ENCODE peak calls at places on chromosome 7, in ten cellular contexts. A, M, K, G, B, V, Z, D, Q and X are unnamed samples.
A peak's percentile ranks its signal among the peaks of the same experiment; 100 is the strongest.

GRCh38 chr7:34845666-34846361 is 187.8 kb downstream of the NPSR1 start:
- DNase-seq in A (no peak), M (no peak), K (no peak), G (no peak), B (peak; percentile 46), V (peak; percentile 5), Z (no peak), D (no peak), Q (no peak), X (no peak)

GRCh38 chr7:124457841-124458240 is 307.8 kb downstream of the GPR37 start:
- DNase-seq in A (no peak), M (no peak), K (no peak), G (no peak), B (peak; percentile 45), V (no peak), Z (no peak), D (no peak), Q (no peak), X (no peak)

GRCh38 chr7:78642751-78643150 is 810.7 kb downstream of the MAGI2 start:
- DNase-seq in A (no peak), M (no peak), K (no peak), G (no peak), B (no peak), V (no peak), Z (no peak), D (no peak), Q (no peak), X (no peak)

GRCh38 chr7:84058311-84059076 is 136.1 kb downstream of the SEMA3A start:
- DNase-seq in A (no peak), M (no peak), K (no peak), G (no peak), B (peak; percentile 71), V (no peak), Z (no peak), D (no peak), Q (no peak), X (no peak)

GRCh38 chr7:108528183-108528712 is 2.3 kb upstream of the PNPLA8 start:
- DNase-seq in A (no peak), M (peak; percentile 38), K (no peak), G (no peak), B (no peak), V (no peak), Z (no peak), D (no peak), Q (no peak), X (no peak)

GRCh38 chr7:101465576-101466196 is 103.0 kb downstream of the COL26A1 start:
- DNase-seq in A (no peak), M (no peak), K (peak; percentile 13), G (no peak), B (no peak), V (no peak), Z (no peak), D (no peak), Q (no peak), X (no peak)

GRCh38 chr7:27491534-27491933 is 171.1 kb downstream of the HIBADH start:
- DNase-seq in A (no peak), M (no peak), K (no peak), G (no peak), B (no peak), V (no peak), Z (no peak), D (no peak), Q (no peak), X (no peak)

GRCh38 chr7:74101061-74101681 is 17.6 kb downstream of the LIMK1 start:
- DNase-seq in A (no peak), M (no peak), K (no peak), G (peak; percentile 60), B (no peak), V (no peak), Z (no peak), D (no peak), Q (no peak), X (no peak)

GRCh38 chr7:38306136-38306535 is 32.7 kb upstream of the TARP start:
- DNase-seq in A (no peak), M (no peak), K (no peak), G (no peak), B (peak; percentile 34), V (no peak), Z (no peak), D (no peak), Q (no peak), X (no peak)

GRCh38 chr7:12490105-12490688 is 80.3 kb upstream of the SCIN start:
- DNase-seq in A (no peak), M (no peak), K (no peak), G (no peak), B (peak; percentile 23), V (no peak), Z (no peak), D (no peak), Q (no peak), X (no peak)

GRCh38 chr7:151110236-151110940 is 24.1 kb downstream of the AGAP3 start:
- DNase-seq in A (no peak), M (no peak), K (peak; percentile 66), G (no peak), B (no peak), V (no peak), Z (no peak), D (no peak), Q (no peak), X (no peak)

GRCh38 chr7:122743211-122743610 is 40.5 kb upstream of the RNF148 start:
- DNase-seq in A (no peak), M (no peak), K (no peak), G (no peak), B (no peak), V (no peak), Z (no peak), D (no peak), Q (no peak), X (no peak)

GRCh38 chr7:131657881-131658280 is 101.5 kb upstream of the PODXL start:
- DNase-seq in A (peak; percentile 42), M (no peak), K (no peak), G (no peak), B (no peak), V (no peak), Z (no peak), D (no peak), Q (no peak), X (no peak)

GRCh38 chr7:47591655-47592572 is 10.0 kb upstream of the TNS3 start:
- DNase-seq in A (no peak), M (no peak), K (no peak), G (no peak), B (peak; percentile 87), V (no peak), Z (no peak), D (peak; percentile 30), Q (no peak), X (no peak)

GRCh38 chr7:43199761-43200160 is 87.3 kb downstream of the HECW1 start:
- DNase-seq in A (no peak), M (no peak), K (no peak), G (no peak), B (no peak), V (no peak), Z (no peak), D (no peak), Q (no peak), X (no peak)

GRCh38 chr7:76314042-76314721 is 11.7 kb downstream of the HSPB1 start:
- DNase-seq in A (peak; percentile 96), M (peak; percentile 97), K (peak; percentile 98), G (peak; percentile 71), B (peak; percentile 68), V (peak; percentile 97), Z (peak; percentile 91), D (peak; percentile 94), Q (peak; percentile 98), X (peak; percentile 99)
- H3K4me1 ChIP-seq in A (peaks cover 7% of the 10 kb centered on the region), M (peaks cover 11% of the 10 kb centered on the region), K (no peaks in the 10 kb centered on the region), G (peaks cover 5% of the 10 kb centered on the region), B (peaks cover 14% of the 10 kb centered on the region), V (peaks cover 5% of the 10 kb centered on the region), Z (peaks cover 12% of the 10 kb centered on the region), D (no peaks in the 10 kb centered on the region), Q (peaks cover 9% of the 10 kb centered on the region), X (peaks cover 12% of the 10 kb centered on the region)

GRCh38 chr7:138524259-138524658 is 64.2 kb downstream of the TRIM24 start:
- DNase-seq in A (no peak), M (no peak), K (no peak), G (no peak), B (no peak), V (no peak), Z (no peak), D (no peak), Q (no peak), X (no peak)
- H3K36me3 ChIP-seq in A (peaks cover 50% of the 10 kb centered on the region), M (peaks cover 24% of the 10 kb centered on the region), K (peaks cover 80% of the 10 kb centered on the region), G (no peaks in the 10 kb centered on the region), B (peaks cover 24% of the 10 kb centered on the region), V (peaks cover 4% of the 10 kb centered on the region), Z (peaks cover 23% of the 10 kb centered on the region), D (no peaks in the 10 kb centered on the region), Q (no peaks in the 10 kb centered on the region), X (peaks cover 46% of the 10 kb centered on the region)

GRCh38 chr7:155648752-155649339 is 4.4 kb downstream of the RBM33 start:
- DNase-seq in A (no peak), M (no peak), K (no peak), G (no peak), B (no peak), V (no peak), Z (no peak), D (no peak), Q (no peak), X (no peak)

GRCh38 chr7:155652156-155653124 is 8.0 kb downstream of the RBM33 start:
- DNase-seq in A (no peak), M (no peak), K (no peak), G (no peak), B (no peak), V (no peak), Z (no peak), D (no peak), Q (no peak), X (no peak)

GRCh38 chr7:155649588-155649987 is 5.1 kb downstream of the RBM33 start:
- DNase-seq in A (no peak), M (no peak), K (no peak), G (no peak), B (no peak), V (no peak), Z (no peak), D (no peak), Q (no peak), X (no peak)

GRCh38 chr7:155656891-155657290 is 12.4 kb downstream of the RBM33 start:
- DNase-seq in A (no peak), M (no peak), K (no peak), G (no peak), B (no peak), V (no peak), Z (no peak), D (no peak), Q (no peak), X (no peak)

DNA sequence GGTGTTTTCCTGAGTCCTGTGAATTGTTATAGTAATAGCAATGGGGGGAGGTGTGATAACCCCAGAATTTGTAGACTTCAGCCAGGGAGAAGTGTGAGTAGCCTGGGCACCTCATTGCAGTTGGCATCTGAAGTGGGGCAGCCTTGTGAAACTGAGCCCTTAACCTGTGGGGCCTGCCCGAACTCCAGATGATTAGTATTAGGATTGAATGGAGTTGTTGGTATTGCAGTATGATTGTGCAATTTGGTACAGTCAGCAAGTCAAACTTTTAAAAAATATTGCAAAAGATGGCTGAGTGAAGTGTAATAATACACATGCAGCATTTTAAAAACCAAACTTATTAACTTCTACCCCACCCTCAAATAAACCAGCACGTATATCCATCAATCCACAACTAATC is 9.3 kb downstream of the RBM33 start:
- DNase-seq in A (no peak), M (no peak), K (no peak), G (no peak), B (no peak), V (peak; percentile 74), Z (no peak), D (no peak), Q (no peak), X (no peak)
- H3K4me1 ChIP-seq in A (peaks cover 27% of the 10 kb centered on the region), M (peaks cover 43% of the 10 kb centered on the region), K (peaks cover 17% of the 10 kb centered on the region), G (peaks cover 3% of the 10 kb centered on the region), B (no peaks in the 10 kb centered on the region), V (peaks cover 18% of the 10 kb centered on the region), Z (no peaks in the 10 kb centered on the region), D (peaks cover 10% of the 10 kb centered on the region), Q (no peaks in the 10 kb centered on the region), X (peaks cover 40% of the 10 kb centered on the region)

GRCh38 chr7:98934267-98934666 is 55.9 kb downstream of the TRRAP start:
- DNase-seq in A (no peak), M (no peak), K (no peak), G (no peak), B (no peak), V (no peak), Z (no peak), D (no peak), Q (no peak), X (peak; percentile 33)
- H3K36me3 ChIP-seq in A (peaks cover 100% of the 10 kb centered on the region), M (peaks cover 93% of the 10 kb centered on the region), K (peaks cover 100% of the 10 kb centered on the region), G (peaks cover 22% of the 10 kb centered on the region), B (peaks cover 78% of the 10 kb centered on the region), V (peaks cover 49% of the 10 kb centered on the region), Z (peaks cover 45% of the 10 kb centered on the region), D (no peaks in the 10 kb centered on the region), Q (peaks cover 17% of the 10 kb centered on the region), X (peaks cover 93% of the 10 kb centered on the region)